ENCODE peak calls at places on chromosomes 4 and X, in eight cellular contexts. One of them, this sample, is unnamed.

GRCh38 chrX:44432641-44433040 is 89.2 kb upstream of the EFHC2 start:
- DNase-seq in HCT116: peak
- DNase-seq in cardiac fibroblast: peak
- DNase-seq in sigmoid colon: no peak
- DNase-seq in fibroblast of the aortic adventitia: no peak
- DNase-seq in fibroblast of mammary gland: peak
- DNase-seq in psoas muscle: no peak
- DNase-seq in heart left ventricle: no peak
- DNase-seq in this sample: peak

GRCh38 chr4:151935411-151935810 is 174.6 kb upstream of the GATB start:
- DNase-seq in psoas muscle: no peak
- DNase-seq in cardiac fibroblast: no peak
- DNase-seq in sigmoid colon: no peak
- DNase-seq in heart left ventricle: no peak
- DNase-seq in fibroblast of mammary gland: no peak
- DNase-seq in HCT116: no peak
- DNase-seq in fibroblast of the aortic adventitia: no peak
- DNase-seq in this sample: no peak

GRCh38 chr4:47383829-47384427 is 79.6 kb downstream of the COMMD8 start:
- DNase-seq in HCT116: peak
- DNase-seq in fibroblast of the aortic adventitia: peak
- DNase-seq in heart left ventricle: no peak
- DNase-seq in sigmoid colon: no peak
- DNase-seq in cardiac fibroblast: peak
- DNase-seq in psoas muscle: no peak
- DNase-seq in fibroblast of mammary gland: peak
- DNase-seq in this sample: peak

GRCh38 chrX:107747596-107748161 is 27.9 kb downstream of the TSC22D3 start:
- DNase-seq in heart left ventricle: peak
- DNase-seq in fibroblast of mammary gland: peak
- DNase-seq in fibroblast of the aortic adventitia: peak
- DNase-seq in cardiac fibroblast: peak
- DNase-seq in sigmoid colon: no peak
- DNase-seq in psoas muscle: no peak
- DNase-seq in HCT116: no peak
- DNase-seq in this sample: no peak

GRCh38 chr4:8293131-8293975 is 23.8 kb downstream of the HTRA3 start:
- DNase-seq in sigmoid colon: peak
- DNase-seq in HCT116: no peak
- DNase-seq in psoas muscle: peak
- DNase-seq in fibroblast of mammary gland: no peak
- DNase-seq in fibroblast of the aortic adventitia: no peak
- DNase-seq in heart left ventricle: peak
- DNase-seq in cardiac fibroblast: no peak
- DNase-seq in this sample: no peak

GRCh38 chrX:153411255-153411987 is at the start of gene ZFP92:
- DNase-seq in heart left ventricle: peak
- DNase-seq in fibroblast of mammary gland: no peak
- DNase-seq in HCT116: no peak
- DNase-seq in cardiac fibroblast: no peak
- DNase-seq in fibroblast of the aortic adventitia: no peak
- DNase-seq in psoas muscle: peak
- DNase-seq in sigmoid colon: no peak
- DNase-seq in this sample: no peak

GRCh38 chr4:66062044-66062443 is 391.8 kb upstream of the EPHA5 start:
- DNase-seq in fibroblast of mammary gland: peak
- DNase-seq in sigmoid colon: no peak
- DNase-seq in fibroblast of the aortic adventitia: peak
- DNase-seq in psoas muscle: no peak
- DNase-seq in HCT116: no peak
- DNase-seq in heart left ventricle: no peak
- DNase-seq in cardiac fibroblast: peak
- DNase-seq in this sample: no peak

GRCh38 chr4:112735474-112735951 is 98.6 kb downstream of the LARP7 start:
- DNase-seq in fibroblast of the aortic adventitia: no peak
- DNase-seq in psoas muscle: no peak
- DNase-seq in cardiac fibroblast: peak
- DNase-seq in fibroblast of mammary gland: no peak
- DNase-seq in sigmoid colon: no peak
- DNase-seq in HCT116: no peak
- DNase-seq in heart left ventricle: no peak
- DNase-seq in this sample: peak

GRCh38 chr4:149008415-149009025 is 566.3 kb upstream of the NR3C2 start:
- DNase-seq in HCT116: no peak
- DNase-seq in heart left ventricle: no peak
- DNase-seq in fibroblast of mammary gland: no peak
- DNase-seq in psoas muscle: no peak
- DNase-seq in cardiac fibroblast: no peak
- DNase-seq in sigmoid colon: no peak
- DNase-seq in fibroblast of the aortic adventitia: no peak
- DNase-seq in this sample: no peak

GRCh38 chrX:12118134-12118533 is 20.1 kb upstream of the FRMPD4 start:
- DNase-seq in fibroblast of the aortic adventitia: peak
- DNase-seq in cardiac fibroblast: peak
- DNase-seq in fibroblast of mammary gland: no peak
- DNase-seq in psoas muscle: no peak
- DNase-seq in heart left ventricle: no peak
- DNase-seq in sigmoid colon: no peak
- DNase-seq in HCT116: no peak
- DNase-seq in this sample: no peak

GRCh38 chrX:31580726-31581125 is 508.9 kb upstream of the FTHL17 start:
- DNase-seq in fibroblast of mammary gland: peak
- DNase-seq in fibroblast of the aortic adventitia: peak
- DNase-seq in heart left ventricle: no peak
- DNase-seq in cardiac fibroblast: peak
- DNase-seq in HCT116: no peak
- DNase-seq in sigmoid colon: no peak
- DNase-seq in psoas muscle: no peak
- DNase-seq in this sample: no peak

GRCh38 chr4:116632269-116632668 is 453.1 kb downstream of the TRAM1L1 start:
- DNase-seq in HCT116: no peak
- DNase-seq in psoas muscle: no peak
- DNase-seq in fibroblast of mammary gland: no peak
- DNase-seq in fibroblast of the aortic adventitia: no peak
- DNase-seq in heart left ventricle: no peak
- DNase-seq in sigmoid colon: no peak
- DNase-seq in cardiac fibroblast: no peak
- DNase-seq in this sample: no peak

GRCh38 chr4:188332265-188332664 is 193.0 kb downstream of the TRIML1 start:
- DNase-seq in heart left ventricle: no peak
- DNase-seq in cardiac fibroblast: peak
- DNase-seq in psoas muscle: no peak
- DNase-seq in fibroblast of the aortic adventitia: no peak
- DNase-seq in fibroblast of mammary gland: peak
- DNase-seq in sigmoid colon: no peak
- DNase-seq in HCT116: no peak
- DNase-seq in this sample: no peak

GRCh38 chr4:149823770-149824221 is 8.2 kb upstream of the IQCM start:
- DNase-seq in HCT116: peak
- DNase-seq in fibroblast of mammary gland: peak
- DNase-seq in fibroblast of the aortic adventitia: peak
- DNase-seq in sigmoid colon: no peak
- DNase-seq in cardiac fibroblast: peak
- DNase-seq in psoas muscle: no peak
- DNase-seq in heart left ventricle: no peak
- DNase-seq in this sample: no peak

GRCh38 chrX:40100141-40100536 is 2.4 kb upstream of the BCOR start:
- DNase-seq in sigmoid colon: no peak
- DNase-seq in heart left ventricle: no peak
- DNase-seq in fibroblast of mammary gland: no peak
- DNase-seq in psoas muscle: no peak
- DNase-seq in fibroblast of the aortic adventitia: no peak
- DNase-seq in cardiac fibroblast: peak
- DNase-seq in HCT116: no peak
- DNase-seq in this sample: peak

GRCh38 chrX:29435396-29435795 is 780.0 kb upstream of the MAGEB2 start:
- DNase-seq in sigmoid colon: no peak
- DNase-seq in fibroblast of mammary gland: no peak
- DNase-seq in fibroblast of the aortic adventitia: peak
- DNase-seq in heart left ventricle: no peak
- DNase-seq in HCT116: no peak
- DNase-seq in psoas muscle: no peak
- DNase-seq in cardiac fibroblast: peak
- DNase-seq in this sample: no peak

GRCh38 chr4:74934822-74935326 is 2.0 kb downstream of the PARM1 start:
- DNase-seq in fibroblast of the aortic adventitia: no peak
- DNase-seq in fibroblast of mammary gland: no peak
- DNase-seq in psoas muscle: no peak
- DNase-seq in cardiac fibroblast: no peak
- DNase-seq in heart left ventricle: no peak
- DNase-seq in sigmoid colon: no peak
- DNase-seq in HCT116: no peak
- DNase-seq in this sample: no peak
- H3K4me3 ChIP-seq in fibroblast of the aortic adventitia: no peak
- H3K4me3 ChIP-seq in fibroblast of mammary gland: no peak
- H3K4me3 ChIP-seq in psoas muscle: peak
- H3K4me3 ChIP-seq in cardiac fibroblast: no peak
- H3K4me3 ChIP-seq in heart left ventricle: peak
- H3K4me3 ChIP-seq in sigmoid colon: peak
- H3K4me3 ChIP-seq in HCT116: no peak
- H3K4me3 ChIP-seq in this sample: peak

GRCh38 chr4:169770411-169770810 is 12.7 kb upstream of the HPF1 start:
- DNase-seq in HCT116: no peak
- DNase-seq in sigmoid colon: no peak
- DNase-seq in cardiac fibroblast: no peak
- DNase-seq in heart left ventricle: no peak
- DNase-seq in psoas muscle: no peak
- DNase-seq in fibroblast of the aortic adventitia: no peak
- DNase-seq in fibroblast of mammary gland: peak
- DNase-seq in this sample: no peak

GRCh38 chr4:169773889-169774288 is 16.1 kb upstream of the HPF1 start:
- DNase-seq in fibroblast of mammary gland: no peak
- DNase-seq in HCT116: no peak
- DNase-seq in psoas muscle: no peak
- DNase-seq in heart left ventricle: no peak
- DNase-seq in cardiac fibroblast: no peak
- DNase-seq in fibroblast of the aortic adventitia: no peak
- DNase-seq in sigmoid colon: no peak
- DNase-seq in this sample: no peak

GRCh38 chr4:169774466-169775445 is 17.0 kb upstream of the HPF1 start:
- DNase-seq in fibroblast of mammary gland: no peak
- DNase-seq in HCT116: no peak
- DNase-seq in sigmoid colon: no peak
- DNase-seq in cardiac fibroblast: peak
- DNase-seq in fibroblast of the aortic adventitia: no peak
- DNase-seq in psoas muscle: peak
- DNase-seq in heart left ventricle: no peak
- DNase-seq in this sample: peak
- TF ChIP-seq CTCF in fibroblast of mammary gland: no peak
- TF ChIP-seq CTCF in HCT116: no peak
- TF ChIP-seq CTCF in sigmoid colon: no peak
- TF ChIP-seq CTCF in cardiac fibroblast: peak
- TF ChIP-seq CTCF in fibroblast of the aortic adventitia: peak
- TF ChIP-seq CTCF in psoas muscle: no peak
- TF ChIP-seq CTCF in heart left ventricle: peak
- TF ChIP-seq CTCF in this sample: peak

DNA sequence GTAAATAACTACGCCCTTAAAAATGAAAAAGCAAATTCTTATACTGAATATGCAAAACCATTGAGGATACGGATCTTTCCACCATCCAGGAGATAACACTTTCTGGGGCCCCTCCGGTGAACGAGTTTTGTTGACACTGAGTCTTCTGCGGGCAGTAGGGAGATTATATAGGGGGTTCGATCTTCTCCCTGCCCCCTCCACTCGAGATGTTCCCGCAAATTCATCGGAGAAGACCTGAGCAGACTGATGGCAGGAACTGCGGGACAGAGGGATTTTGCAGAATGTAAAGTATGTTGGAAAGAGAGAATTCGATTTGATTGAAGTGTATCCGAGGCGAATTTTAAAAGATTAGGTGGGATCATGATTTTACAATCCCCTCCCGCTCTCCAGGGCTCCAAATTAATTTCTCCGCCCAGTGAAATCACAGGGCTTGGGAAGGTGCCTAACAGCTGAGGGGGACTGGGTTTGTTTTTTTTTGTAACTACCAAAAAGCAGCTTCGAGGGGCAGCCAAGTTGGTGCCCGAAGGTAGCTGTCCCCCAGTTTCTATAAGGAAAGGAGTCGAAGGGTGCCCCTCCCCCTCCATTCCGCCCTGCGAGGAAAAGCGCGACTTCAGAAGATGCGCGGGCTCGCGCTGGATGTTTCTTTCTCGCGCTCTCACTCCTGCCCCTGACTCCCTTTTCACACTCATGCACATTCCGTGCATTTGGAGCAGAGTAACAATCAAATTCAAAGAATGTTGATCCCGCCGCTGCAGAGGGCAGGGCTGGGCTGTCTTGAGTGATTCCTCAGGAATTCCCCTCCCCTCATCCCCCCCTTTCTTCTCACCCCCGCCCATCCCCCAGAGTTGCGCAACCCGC is 1.2 kb downstream of the TMEM255A start:
- DNase-seq in HCT116: no peak
- DNase-seq in cardiac fibroblast: peak
- DNase-seq in fibroblast of the aortic adventitia: peak
- DNase-seq in sigmoid colon: no peak
- DNase-seq in psoas muscle: no peak
- DNase-seq in heart left ventricle: no peak
- DNase-seq in fibroblast of mammary gland: no peak
- DNase-seq in this sample: no peak
- H3K4me3 ChIP-seq in HCT116: no peak
- H3K4me3 ChIP-seq in cardiac fibroblast: no peak
- H3K4me3 ChIP-seq in fibroblast of the aortic adventitia: no peak
- H3K4me3 ChIP-seq in sigmoid colon: peak
- H3K4me3 ChIP-seq in psoas muscle: peak
- H3K4me3 ChIP-seq in heart left ventricle: peak
- H3K4me3 ChIP-seq in fibroblast of mammary gland: no peak
- H3K4me3 ChIP-seq in this sample: peak

GRCh38 chr4:114442846-114443245 is 155.8 kb upstream of the UGT8 start:
- DNase-seq in fibroblast of mammary gland: no peak
- DNase-seq in heart left ventricle: no peak
- DNase-seq in HCT116: no peak
- DNase-seq in fibroblast of the aortic adventitia: no peak
- DNase-seq in psoas muscle: no peak
- DNase-seq in sigmoid colon: no peak
- DNase-seq in cardiac fibroblast: no peak
- DNase-seq in this sample: no peak
- TF ChIP-seq CTCF in fibroblast of mammary gland: no peak
- TF ChIP-seq CTCF in heart left ventricle: no peak
- TF ChIP-seq CTCF in HCT116: no peak
- TF ChIP-seq CTCF in fibroblast of the aortic adventitia: no peak
- TF ChIP-seq CTCF in psoas muscle: no peak
- TF ChIP-seq CTCF in sigmoid colon: no peak
- TF ChIP-seq CTCF in cardiac fibroblast: no peak
- TF ChIP-seq CTCF in this sample: no peak

GRCh38 chr4:95593992-95594391 is 45.2 kb upstream of the UNC5C start:
- DNase-seq in fibroblast of mammary gland: no peak
- DNase-seq in sigmoid colon: no peak
- DNase-seq in fibroblast of the aortic adventitia: no peak
- DNase-seq in HCT116: no peak
- DNase-seq in cardiac fibroblast: no peak
- DNase-seq in psoas muscle: no peak
- DNase-seq in heart left ventricle: no peak
- DNase-seq in this sample: no peak
- H3K4me3 ChIP-seq in fibroblast of mammary gland: no peak
- H3K4me3 ChIP-seq in sigmoid colon: no peak
- H3K4me3 ChIP-seq in fibroblast of the aortic adventitia: no peak
- H3K4me3 ChIP-seq in HCT116: no peak
- H3K4me3 ChIP-seq in cardiac fibroblast: no peak
- H3K4me3 ChIP-seq in psoas muscle: no peak
- H3K4me3 ChIP-seq in heart left ventricle: no peak
- H3K4me3 ChIP-seq in this sample: no peak

This sample was measured in GM12865.